ENCODE peak calls at places on chromosomes 7 and 10, in four cellular contexts. G, J, K and S are unnamed samples.

GRCh38 chr7:128108641-128109423 is 77.6 kb upstream of the LRRC4 start:
- DNase-seq in K (no peak), G (no peak), J (no peak), S (peak; percentile 57)

GRCh38 chr10:109939253-109939961 is 16.1 kb upstream of the XPNPEP1 start:
- DNase-seq in J (no peak), G (no peak), K (no peak), S (no peak)

GRCh38 chr7:139798221-139798620 is 20.4 kb upstream of the HIPK2 start:
- DNase-seq in G (no peak), K (no peak), J (no peak), S (no peak)

GRCh38 chr7:6508539-6508938 is 42.7 kb downstream of the GRID2IP start:
- DNase-seq in K (no peak), G (no peak), J (no peak), S (no peak)

GRCh38 chr7:157827045-157827862 is 490.4 kb downstream of the DNAJB6 start:
- DNase-seq in G (no peak), K (no peak), J (no peak), S (no peak)

GRCh38 chr7:45112648-45113047 is 1.2 kb upstream of the TBRG4 start:
- DNase-seq in J (no peak), K (no peak), G (no peak), S (no peak)

GRCh38 chr7:107398161-107398560 is 71.7 kb upstream of the GPR22 start:
- DNase-seq in K (no peak), J (no peak), G (no peak), S (no peak)

GRCh38 chr7:55515569-55516279 is 56.6 kb downstream of the VOPP1 start:
- DNase-seq in J (no peak), K (no peak), G (peak; percentile 26), S (no peak)

GRCh38 chr10:23968296-23968695 is 240.6 kb upstream of the KIAA1217 start:
- DNase-seq in K (no peak), J (no peak), G (no peak), S (no peak)

GRCh38 chr10:51244308-51244707 is 170.0 kb downstream of the PRKG1 start:
- DNase-seq in G (no peak), J (no peak), K (no peak), S (no peak)

GRCh38 chr7:74606101-74606908 is 51.2 kb upstream of the GTF2I start:
- DNase-seq in K (no peak), J (no peak), G (peak; percentile 20), S (no peak)

GRCh38 chr7:90461216-90461615 is 8.2 kb upstream of the PTTG1IP2 start:
- DNase-seq in K (no peak), J (no peak), G (no peak), S (peak; percentile 59)

DNA sequence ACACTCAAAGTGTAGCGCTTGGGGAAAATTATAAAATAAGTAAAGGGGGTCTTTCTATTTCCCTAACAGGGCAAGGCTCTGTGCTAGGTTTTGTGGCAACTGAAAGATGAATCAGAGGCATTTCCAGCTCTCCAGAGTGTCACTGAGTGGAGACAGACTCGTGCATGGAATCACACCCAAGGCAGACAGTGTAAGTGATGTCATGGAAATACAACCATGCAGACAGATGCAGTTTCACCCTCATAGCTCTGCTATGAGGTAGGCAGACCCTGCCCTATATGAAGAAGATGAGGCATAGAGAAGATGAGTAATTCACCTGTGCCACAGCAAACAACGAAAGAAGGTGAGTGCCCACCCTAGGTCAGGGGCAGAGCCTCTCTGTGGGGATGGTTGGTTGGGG is 57.2 kb upstream of the PITRM1 start:
- DNase-seq in K (no peak), G (no peak), J (no peak), S (no peak)
- TF ChIP-seq CTCF in K (no peak), G (no peak), J (no peak), S (no peak)

GRCh38 chr7:66694286-66694685 is 46.2 kb upstream of the RABGEF1 start:
- DNase-seq in J (no peak), G (no peak), K (no peak), S (no peak)

GRCh38 chr7:66698652-66699205 is 41.8 kb upstream of the RABGEF1 start:
- DNase-seq in K (no peak), J (no peak), G (no peak), S (no peak)

GRCh38 chr7:66697451-66698438 is 42.8 kb upstream of the RABGEF1 start:
- DNase-seq in J (no peak), K (peak; percentile 39), G (no peak), S (no peak)

GRCh38 chr7:66699998-66700397 is 40.5 kb upstream of the RABGEF1 start:
- DNase-seq in K (no peak), G (no peak), J (no peak), S (no peak)

DNA sequence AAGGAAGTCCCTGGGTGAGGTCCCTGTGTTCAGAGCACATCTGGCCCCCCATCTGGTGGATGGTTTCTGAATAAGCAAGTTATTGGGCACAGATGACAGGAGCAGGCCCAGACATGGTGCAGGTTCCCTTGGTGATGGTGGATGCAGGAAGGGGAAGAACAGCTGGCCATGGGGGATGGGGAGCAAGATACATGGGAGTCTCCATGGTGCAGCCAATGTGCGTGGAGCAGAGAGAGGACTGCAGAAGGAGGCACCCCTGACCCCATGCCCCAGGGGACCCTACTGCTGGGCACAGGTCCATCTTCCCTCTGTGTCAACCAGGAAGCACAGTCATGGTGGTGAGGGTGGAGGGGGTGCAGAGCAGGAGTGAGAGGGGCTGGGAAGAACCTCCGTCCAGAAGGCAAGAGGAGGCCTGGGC is 43.8 kb upstream of the RABGEF1 start:
- DNase-seq in J (no peak), K (no peak), G (no peak), S (no peak)
- TF ChIP-seq CTCF in J (no peak), K (no peak), G (no peak), S (no peak)

DNA sequence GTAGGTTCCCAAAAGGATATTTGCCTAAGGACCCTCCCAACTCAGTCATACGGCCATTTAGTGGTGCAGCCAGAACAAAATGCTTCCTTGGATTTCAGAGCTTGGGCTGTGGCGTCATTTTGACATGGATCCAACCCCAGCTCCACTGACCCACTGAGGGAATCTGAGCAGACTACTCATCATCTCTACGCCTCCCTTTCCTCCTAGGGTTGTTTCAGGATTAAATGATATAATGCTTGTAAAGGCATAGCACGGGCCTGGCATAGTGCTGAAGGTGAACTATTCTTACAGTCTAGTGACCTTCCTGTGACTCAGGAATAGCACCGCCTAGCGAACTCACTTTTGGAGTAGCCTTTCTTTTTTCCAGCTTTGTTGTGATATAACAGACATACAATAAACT is 70.3 kb upstream of the LOXL4 start:
- DNase-seq in K (no peak), J (no peak), G (no peak), S (no peak)
- TF ChIP-seq CTCF in K (no peak), J (no peak), G (no peak), S (no peak)

GRCh38 chr7:87345166-87345927 is at the start of gene CROT:
- DNase-seq in K (peak; percentile 65), J (peak; percentile 74), G (peak; percentile 93), S (peak; percentile 84)
- TF ChIP-seq CTCF in K (no peak), J (no peak), G (no peak), S (no peak)

GRCh38 chr10:101710064-101710695 is 15.2 kb upstream of the FBXW4 start:
- DNase-seq in K (no peak), G (no peak), J (no peak), S (no peak)
- TF ChIP-seq CTCF in K (no peak), G (no peak), J (no peak), S (no peak)

GRCh38 chr7:25098096-25099046 is 26.7 kb downstream of the CYCS start:
- DNase-seq in K (peak; percentile 40), G (peak; percentile 52), J (no peak), S (peak; percentile 56)
- TF ChIP-seq CTCF in K (peak; percentile 91), G (peak; percentile 83), J (peak; percentile 98), S (peak; percentile 95)

DNA sequence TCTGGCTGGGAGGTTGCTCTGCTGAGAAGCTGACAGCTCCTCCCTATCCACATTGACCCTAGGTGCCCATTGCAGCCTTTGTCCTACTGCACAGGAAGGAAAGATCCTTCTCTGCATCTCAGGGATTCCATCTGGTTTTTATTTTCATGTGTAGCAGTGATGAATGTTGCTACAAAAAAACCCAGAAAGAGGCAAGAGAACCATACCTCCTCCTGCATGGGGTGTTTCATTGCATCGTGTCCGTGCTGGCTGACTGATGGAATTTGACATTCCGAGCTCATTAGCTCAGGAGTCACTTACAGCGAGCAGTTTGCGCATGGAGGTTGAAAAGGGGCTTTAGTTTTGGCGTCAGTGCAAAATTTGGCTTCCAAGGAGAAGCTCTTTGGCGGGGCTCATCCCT is 25.7 kb downstream of the EMX2 start:
- DNase-seq in J (no peak), K (no peak), G (no peak), S (no peak)
- TF ChIP-seq CTCF in J (no peak), K (no peak), G (no peak), S (no peak)

DNA sequence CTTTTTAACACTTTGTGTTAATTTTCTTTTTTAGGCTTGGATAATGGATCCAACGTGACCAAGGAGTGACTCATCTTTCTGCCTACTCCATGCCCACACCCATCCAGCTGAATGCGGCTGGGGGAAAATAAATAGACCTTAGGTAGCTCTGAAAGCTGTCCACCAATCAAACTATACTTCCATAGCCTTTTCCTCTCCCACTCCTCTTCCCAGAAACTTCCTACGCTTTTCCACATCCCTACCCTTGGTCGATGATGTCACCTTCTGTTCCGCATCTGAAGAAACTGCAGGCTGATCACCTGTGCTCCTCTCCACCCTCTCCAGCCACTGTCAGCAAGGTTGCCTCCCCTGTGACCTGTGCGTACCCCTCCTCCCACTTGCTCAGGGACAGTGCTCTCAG is 359.8 kb upstream of the KLF6 start:
- DNase-seq in J (no peak), G (no peak), K (no peak), S (no peak)
- TF ChIP-seq CTCF in J (no peak), G (no peak), K (no peak), S (no peak)

GRCh38 chr10:93913706-93914105 is 19.9 kb downstream of the SLC35G1 start:
- DNase-seq in J (no peak), K (no peak), G (no peak), S (no peak)

GRCh38 chr10:93917064-93917391 is 23.2 kb downstream of the SLC35G1 start:
- DNase-seq in K (no peak), G (no peak), J (no peak), S (no peak)

GRCh38 chr10:93915603-93916002 is 21.8 kb downstream of the SLC35G1 start:
- DNase-seq in K (no peak), G (no peak), J (no peak), S (no peak)

GRCh38 chr10:93917814-93918213 is 24.0 kb downstream of the SLC35G1 start:
- DNase-seq in J (no peak), G (no peak), K (no peak), S (no peak)

DNA sequence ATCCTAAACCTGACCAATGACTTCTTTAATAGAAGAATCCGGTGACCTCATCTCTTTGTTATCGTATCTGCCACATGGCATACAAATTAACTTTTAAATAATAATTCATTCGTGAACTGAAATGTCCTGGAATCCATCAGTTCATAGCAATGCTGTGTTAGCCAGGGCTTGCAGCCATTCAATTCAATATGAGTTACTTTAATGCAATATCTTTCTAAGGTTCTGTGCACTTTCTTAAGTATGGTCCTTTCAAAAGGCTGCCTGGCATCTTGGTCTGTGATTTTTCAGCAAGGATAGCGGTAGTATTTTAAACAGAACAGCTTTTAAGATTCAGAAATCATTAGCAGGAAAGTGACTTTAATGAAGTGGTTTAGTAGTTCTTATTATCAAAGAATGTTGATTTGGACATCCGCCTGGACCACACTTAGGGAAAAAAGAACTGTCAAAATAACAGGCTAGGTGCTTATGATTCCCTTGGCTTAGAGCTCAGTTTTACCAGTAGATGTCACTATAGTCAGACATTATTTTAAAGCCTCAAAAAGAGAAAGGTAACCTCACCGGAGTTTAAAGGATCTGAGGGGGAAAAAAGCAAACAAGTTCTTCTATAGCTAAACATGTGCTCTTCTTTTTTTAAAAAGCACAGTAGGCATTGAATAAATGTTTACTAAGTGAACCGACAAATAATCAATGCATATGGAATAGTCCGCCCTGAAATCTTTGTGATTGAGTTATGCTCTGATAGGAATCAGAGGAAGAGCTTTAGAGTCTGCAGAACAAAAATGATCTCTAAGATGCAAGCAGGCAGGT is 22.7 kb downstream of the SLC35G1 start:
- DNase-seq in G (no peak), J (no peak), K (peak; percentile 14), S (no peak)
- TF ChIP-seq CTCF in G (no peak), J (peak; percentile 76), K (peak; percentile 57), S (peak; percentile 12)